ENCODE peak calls at places on chromosomes 7 and 10, in five cellular contexts. T is stimulated activated CD4-positive, alpha-beta T cell treated with anti-CD3 and anti-CD28 coated beads, Interleukin-4, amount 100 ng/mL, for 4 hours; P is stimulated activated CD8-positive, alpha-beta memory T cell treated with anti-CD3 and anti-CD28 coated beads, Interleukin-2, amount 100 ng/mL, for 1 hour; N is CD8-positive, alpha-beta memory T cell; V is NCI-H2029. W is an unnamed sample.

GRCh38 chr10:126638542-126638941 is 32.0 kb downstream of the C10orf90 start:
- DNase-seq in N (no peak), V (no peak), T (no peak), P (no peak), W (no peak)

GRCh38 chr10:123997486-123998196 is 95.8 kb downstream of the CHST15 start:
- DNase-seq in P (no peak), V (no peak), T (no peak), N (no peak), W (peak; percentile 37)

GRCh38 chr10:108005627-108006026 is 841.1 kb upstream of the SORCS1 start:
- DNase-seq in N (no peak), V (no peak), P (no peak), T (no peak), W (no peak)

GRCh38 chr10:86958831-86959736 is 685 bp downstream of the SNCG start:
- DNase-seq in N (no peak), V (no peak), P (no peak), T (no peak), W (no peak)

GRCh38 chr7:157281221-157281998 is 55.4 kb upstream of the DNAJB6 start:
- DNase-seq in P (no peak), T (no peak), N (no peak), V (no peak), W (no peak)

GRCh38 chr10:73623056-73623455 is 18.2 kb downstream of the MYOZ1 start:
- DNase-seq in N (no peak), P (no peak), V (no peak), T (no peak), W (no peak)

GRCh38 chr10:11742009-11742778 is at the start of gene ECHDC3:
- DNase-seq in V (no peak), P (peak; percentile 36), N (peak; percentile 46), T (peak; percentile 61), W (no peak)

GRCh38 chr10:29204119-29204518 is 84.8 kb upstream of the LYZL1 start:
- DNase-seq in N (no peak), V (no peak), T (no peak), P (no peak), W (no peak)

GRCh38 chr7:21903074-21903786 is 42.5 kb downstream of the CDCA7L start:
- DNase-seq in T (no peak), N (no peak), V (no peak), P (no peak), W (no peak)

GRCh38 chr7:70776627-70777101 is 355.3 kb upstream of the GALNT17 start:
- DNase-seq in P (no peak), N (no peak), T (no peak), V (no peak), W (no peak)

GRCh38 chr10:35641430-35642015 is 573 bp downstream of the FZD8 start:
- DNase-seq in T (peak; percentile 12), P (no peak), N (no peak), V (no peak), W (no peak)

GRCh38 chr10:74923556-74923955 is 97.2 kb downstream of the KAT6B start:
- DNase-seq in P (no peak), V (no peak), N (no peak), T (no peak), W (no peak)

GRCh38 chr7:22357311-22358175 is 589 bp upstream of the RAPGEF5 start:
- DNase-seq in P (no peak), V (peak; percentile 32), N (no peak), T (no peak), W (no peak)

GRCh38 chr7:52711951-52712350 is 323.5 kb upstream of the POM121L12 start:
- DNase-seq in P (no peak), V (no peak), N (no peak), T (no peak), W (no peak)

GRCh38 chr7:101021703-101022102 is 1.8 kb downstream of the MUC17 start:
- DNase-seq in T (no peak), N (no peak), P (no peak), V (no peak), W (no peak)

GRCh38 chr10:100340948-100341847 is 5.8 kb upstream of the SCD start:
- DNase-seq in N (no peak), V (no peak), P (no peak), T (no peak), W (no peak)

GRCh38 chr7:135690566-135690965 is 28.3 kb downstream of the STMP1 start:
- DNase-seq in P (no peak), N (no peak), V (no peak), T (no peak), W (no peak)

GRCh38 chr10:24427678-24428409 is 218.9 kb downstream of the KIAA1217 start:
- DNase-seq in V (no peak), P (no peak), N (no peak), T (no peak), W (no peak)

GRCh38 chr10:42755028-42755451 is 27.6 kb upstream of the BMS1 start:
- DNase-seq in T (no peak), V (no peak), N (no peak), P (no peak), W (no peak)

GRCh38 chr7:159099217-159099655 is 45.4 kb downstream of the VIPR2 start:
- DNase-seq in V (no peak), N (no peak), T (no peak), P (no peak), W (no peak)

GRCh38 chr7:137325927-137326326 is 17.6 kb downstream of the PTN start:
- DNase-seq in V (peak; percentile 20), P (no peak), N (no peak), T (no peak), W (no peak)

GRCh38 chr10:131851332-131851731 is 49.5 kb upstream of the PPP2R2D start:
- DNase-seq in N (no peak), V (no peak), T (no peak), P (no peak), W (no peak)

GRCh38 chr7:142754681-142755575 is 5.7 kb downstream of the PRSS1 start:
- DNase-seq in T (no peak), V (no peak), P (no peak), N (no peak), W (no peak)

GRCh38 chr7:68865351-68865885 is 732.9 kb upstream of the AUTS2 start:
- DNase-seq in T (no peak), V (no peak), N (no peak), P (no peak), W (no peak)

GRCh38 chr7:120797026-120797645 is 60.8 kb downstream of the TSPAN12 start:
- DNase-seq in N (no peak), T (no peak), V (no peak), P (no peak), W (no peak)

GRCh38 chr7:18087031-18087686 is 59.5 kb upstream of the PRPS1L1 start:
- DNase-seq in V (no peak), T (no peak), P (no peak), N (no peak), W (no peak)

GRCh38 chr10:43199684-43200537 is 61.7 kb downstream of the CSGALNACT2 start:
- DNase-seq in V (no peak), N (no peak), T (no peak), P (no peak), W (no peak)

GRCh38 chr7:1025747-1026581 is 18.4 kb upstream of the GPR146 start:
- DNase-seq in V (peak; percentile 84), P (no peak), N (no peak), T (no peak), W (no peak)

GRCh38 chr10:48523820-48524758 is 80.8 kb downstream of the ARHGAP22 start:
- DNase-seq in P (no peak), V (no peak), T (no peak), N (no peak), W (peak; percentile 29)

GRCh38 chr7:762891-763290 is 35.8 kb upstream of the PRKAR1B start:
- DNase-seq in V (no peak), T (no peak), N (no peak), P (no peak), W (no peak)

GRCh38 chr7:64878684-64879083 is 24.4 kb upstream of the ZNF273 start:
- DNase-seq in N (no peak), P (no peak), T (no peak), V (no peak), W (no peak)

GRCh38 chr7:96499532-96499931 is 177.6 kb upstream of the SLC25A13 start:
- DNase-seq in N (no peak), V (peak; percentile 66), T (no peak), P (no peak), W (no peak)

GRCh38 chr7:79137942-79138341 is 315.5 kb downstream of the MAGI2 start:
- DNase-seq in T (no peak), P (no peak), V (no peak), N (no peak), W (no peak)

GRCh38 chr7:23530355-23530754 is 1.4 kb downstream of the TRA2A start:
- DNase-seq in P (peak; percentile 8), V (peak; percentile 18), N (no peak), T (no peak), W (no peak)

GRCh38 chr10:124062390-124062789 is 31.0 kb downstream of the CHST15 start:
- DNase-seq in P (no peak), N (no peak), V (no peak), T (no peak), W (no peak)

GRCh38 chr10:37379991-37380390 is 254.6 kb downstream of the ANKRD30A start:
- DNase-seq in T (no peak), P (no peak), V (no peak), N (no peak), W (no peak)

GRCh38 chr7:128157906-128158305 is 83.2 kb upstream of the LEP start:
- DNase-seq in N (no peak), T (no peak), P (no peak), V (no peak), W (no peak)

GRCh38 chr10:43225004-43225786 is 41.7 kb downstream of the RASGEF1A start:
- DNase-seq in V (no peak), P (no peak), N (no peak), T (no peak), W (no peak)

W was measured in KG1.